ENCODE peak calls at places on chromosomes 5 and 9, in seven cellular contexts. L, W, R, C, O, G and J are unnamed samples.
A peak's percentile ranks its signal among the peaks of the same experiment; 100 is the strongest.

GRCh38 chr5:71757590-71758543 is 38.8 kb downstream of the CARTPT start:
- DNase-seq in L (peak; percentile 12), W (peak; percentile 40), R (peak; percentile 68), C (no peak), O (peak; percentile 73), G (peak; percentile 58), J (peak; percentile 70)

GRCh38 chr9:126684965-126685465 is 71.3 kb downstream of the LMX1B start:
- DNase-seq in L (no peak), W (no peak), R (no peak), C (no peak), O (no peak), G (no peak), J (no peak)

GRCh38 chr9:133122935-133123611 is 2.0 kb upstream of the RALGDS start:
- DNase-seq in L (no peak), W (no peak), R (peak; percentile 72), C (no peak), O (no peak), G (no peak), J (peak; percentile 48)

GRCh38 chr5:68368686-68369359 is 153.3 kb downstream of the PIK3R1 start:
- DNase-seq in L (no peak), W (no peak), R (no peak), C (peak; percentile 42), O (no peak), G (no peak), J (no peak)

GRCh38 chr5:134111741-134112647 is 2.5 kb upstream of the TCF7 start:
- DNase-seq in L (no peak), W (no peak), R (no peak), C (no peak), O (no peak), G (no peak), J (no peak)

GRCh38 chr9:92639791-92640271 is 30.1 kb downstream of the IPPK start:
- DNase-seq in L (no peak), W (no peak), R (peak; percentile 13), C (peak; percentile 83), O (peak; percentile 14), G (no peak), J (no peak)

GRCh38 chr9:85038061-85038460 is 368.5 kb downstream of the NTRK2 start:
- DNase-seq in L (no peak), W (no peak), R (no peak), C (peak; percentile 26), O (no peak), G (no peak), J (no peak)

GRCh38 chr5:180467028-180467427 is 27.2 kb upstream of the CNOT6 start:
- DNase-seq in L (no peak), W (peak; percentile 83), R (no peak), C (no peak), O (peak; percentile 70), G (no peak), J (no peak)

GRCh38 chr9:113309204-113309813 is 6.1 kb upstream of the RNF183 start:
- DNase-seq in L (no peak), W (peak; percentile 31), R (no peak), C (no peak), O (peak; percentile 28), G (peak; percentile 19), J (no peak)

GRCh38 chr9:93036887-93037475 is 21.5 kb upstream of the SUSD3 start:
- DNase-seq in L (no peak), W (no peak), R (no peak), C (no peak), O (no peak), G (no peak), J (no peak)

GRCh38 chr9:31730398-31730797 is 654.0 kb upstream of the ACO1 start:
- DNase-seq in L (no peak), W (no peak), R (no peak), C (no peak), O (no peak), G (no peak), J (no peak)

GRCh38 chr9:134550584-134550983 is 91.0 kb upstream of the COL5A1 start:
- DNase-seq in L (no peak), W (no peak), R (no peak), C (no peak), O (no peak), G (no peak), J (no peak)

GRCh38 chr5:143140492-143141231 is 262.8 kb downstream of the NR3C1 start:
- DNase-seq in L (no peak), W (no peak), R (no peak), C (no peak), O (peak; percentile 84), G (no peak), J (no peak)

GRCh38 chr9:7336356-7337075 is 463.1 kb downstream of the DMAC1 start:
- DNase-seq in L (no peak), W (no peak), R (no peak), C (no peak), O (no peak), G (peak; percentile 16), J (no peak)

GRCh38 chr9:127873223-127873691 is 4.2 kb downstream of the AK1 start:
- DNase-seq in L (no peak), W (no peak), R (no peak), C (no peak), O (no peak), G (no peak), J (no peak)

DNA sequence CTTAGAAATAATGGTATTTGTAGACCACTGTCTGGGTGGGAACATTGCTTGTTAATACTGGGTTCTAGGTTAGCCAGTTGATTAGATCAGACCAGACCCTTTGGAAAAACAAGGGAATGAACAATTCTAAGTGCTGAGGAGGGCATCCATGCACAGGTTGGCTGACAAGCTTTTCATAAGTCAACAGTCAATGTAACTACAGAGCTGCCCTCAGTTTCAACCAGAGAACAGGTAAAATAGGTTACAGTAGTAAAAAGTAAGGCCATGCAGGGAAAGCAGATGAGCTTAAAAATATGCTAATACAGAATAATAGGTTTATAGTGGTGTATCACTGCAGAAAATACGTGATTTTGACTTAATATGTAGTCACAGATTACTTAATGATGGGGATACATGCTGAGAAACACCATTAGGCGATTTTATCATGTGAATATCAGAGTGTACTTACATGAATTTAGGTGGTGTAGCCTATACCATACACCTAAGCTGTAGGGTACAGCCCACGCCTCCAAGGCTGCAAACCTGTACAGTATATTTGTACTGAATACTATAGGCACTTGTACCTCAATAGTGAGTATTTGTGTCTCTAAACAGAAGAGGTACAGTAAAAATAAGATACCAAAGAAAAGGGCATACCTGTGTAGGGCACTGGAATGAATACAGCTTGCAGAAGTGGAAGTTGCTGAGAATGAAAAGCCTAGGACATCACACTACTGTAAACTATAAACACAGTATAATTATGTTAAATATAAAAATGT is 6.1 kb upstream of the FGF18 start:
- DNase-seq in L (no peak), W (no peak), R (no peak), C (no peak), O (no peak), G (no peak), J (no peak)
- H3K9me3 ChIP-seq in L (no peaks in the 10 kb centered on the region), W (no peaks in the 10 kb centered on the region), R (no peaks in the 10 kb centered on the region), C (no peaks in the 10 kb centered on the region), O (no peaks in the 10 kb centered on the region), G (no peaks in the 10 kb centered on the region), J (no peaks in the 10 kb centered on the region)

DNA sequence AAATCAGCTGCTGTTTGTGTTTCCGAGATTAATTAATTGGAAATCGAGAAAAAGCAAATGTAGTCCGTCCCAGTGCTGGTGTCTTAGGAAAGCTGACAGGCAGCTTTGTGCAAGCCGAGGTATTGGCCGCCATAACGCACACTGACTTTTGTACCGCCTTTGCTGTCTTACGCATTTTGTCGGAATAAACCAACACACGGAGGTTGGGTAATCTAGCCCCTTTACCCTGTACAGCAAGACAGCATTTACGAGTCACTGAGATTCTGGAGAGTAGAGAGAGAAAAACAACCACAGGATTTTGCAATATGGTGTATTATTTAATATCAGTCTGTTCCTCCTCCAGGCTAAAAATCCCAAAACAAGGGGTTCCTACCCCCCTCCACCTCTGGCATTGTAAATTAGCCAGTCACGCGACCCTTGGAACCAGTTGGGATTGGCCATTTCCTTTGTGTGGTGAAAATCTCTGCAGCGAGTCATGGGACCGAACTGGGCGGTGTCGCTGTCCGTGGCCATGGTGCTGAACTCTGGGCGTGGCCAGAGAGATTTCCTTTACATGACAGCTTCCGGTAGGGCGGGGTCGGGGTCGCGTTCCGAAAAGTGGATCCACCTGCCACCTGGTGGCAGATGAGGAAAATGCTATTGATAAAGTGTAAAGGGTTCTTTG is 10.3 kb upstream of the PCDHB1 start:
- DNase-seq in L (no peak), W (peak; percentile 89), R (peak; percentile 89), C (peak; percentile 94), O (peak; percentile 86), G (peak; percentile 94), J (peak; percentile 97)
- TF ChIP-seq POLR2A in L (no peak), W (peak; percentile 55), R (no peak), C (no peak), O (no peak), G (peak; percentile 24), J (peak; percentile 18)

GRCh38 chr9:131733601-131734061 is 6.2 kb downstream of the RAPGEF1 start:
- DNase-seq in L (no peak), W (peak; percentile 86), R (no peak), C (no peak), O (peak; percentile 35), G (no peak), J (peak; percentile 71)

GRCh38 chr9:131734165-131734610 is 5.7 kb downstream of the RAPGEF1 start:
- DNase-seq in L (no peak), W (no peak), R (no peak), C (no peak), O (peak; percentile 82), G (no peak), J (peak; percentile 55)

GRCh38 chr9:131732636-131733340 is 7.1 kb downstream of the RAPGEF1 start:
- DNase-seq in L (no peak), W (no peak), R (no peak), C (no peak), O (no peak), G (no peak), J (no peak)

GRCh38 chr9:131731237-131731995 is 8.5 kb downstream of the RAPGEF1 start:
- DNase-seq in L (no peak), W (no peak), R (no peak), C (no peak), O (no peak), G (no peak), J (no peak)

DNA sequence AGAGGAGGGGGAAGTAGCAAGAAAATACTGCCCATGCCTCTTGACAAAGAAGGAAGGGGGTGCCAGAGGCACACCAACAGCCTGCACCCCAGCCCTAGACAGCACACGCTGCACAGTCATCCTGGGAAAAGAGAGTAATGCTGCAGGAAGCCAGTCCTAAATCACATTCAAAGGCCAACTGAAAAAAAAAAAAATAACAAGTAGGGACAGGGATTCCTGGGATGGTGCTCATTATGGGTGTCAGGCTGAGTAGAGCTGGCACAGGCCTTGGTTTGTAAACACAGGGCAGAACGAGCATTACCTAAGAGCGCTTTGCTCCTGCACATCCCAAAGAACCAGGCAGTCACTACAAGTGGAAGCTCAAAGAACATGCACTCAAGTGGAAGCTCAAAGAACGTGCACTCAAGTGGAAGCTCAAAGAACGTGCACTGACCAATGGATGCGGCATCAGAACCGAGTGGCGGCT is 7.8 kb downstream of the RAPGEF1 start:
- DNase-seq in L (no peak), W (no peak), R (no peak), C (no peak), O (no peak), G (no peak), J (no peak)
- H3K4me3 ChIP-seq in L (peak overlapping the region; percentile 72), W (no peak overlapping the region), R (no peak overlapping the region), C (no peak overlapping the region), O (no peak overlapping the region), G (no peak overlapping the region), J (no peak overlapping the region)

DNA sequence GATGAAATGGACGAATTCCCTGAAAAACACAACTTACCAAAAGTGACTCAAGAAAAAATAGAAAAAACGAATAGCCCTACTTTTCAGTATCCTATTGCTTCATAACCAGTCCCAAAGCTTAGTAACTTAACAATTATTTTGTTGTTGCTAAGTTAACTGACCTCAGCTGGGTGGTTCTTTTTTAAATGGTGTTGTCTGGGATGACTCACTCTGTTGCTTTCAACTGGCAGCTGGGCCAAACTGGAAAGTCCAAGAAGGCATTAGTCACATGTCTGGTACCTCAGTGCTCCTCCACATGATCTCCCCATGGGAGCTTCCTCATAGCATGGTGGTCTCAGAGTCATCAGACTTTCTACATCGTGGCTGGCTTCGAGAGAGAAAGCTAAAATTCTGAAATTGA is 47.8 kb upstream of the ADAMTS2 start:
- DNase-seq in L (no peak), W (no peak), R (no peak), C (peak; percentile 31), O (peak; percentile 1), G (no peak), J (no peak)
- H3K9me3 ChIP-seq in L (peaks cover 1% of the 10 kb centered on the region), W (peaks cover 10% of the 10 kb centered on the region), R (no peaks in the 10 kb centered on the region), C (peaks cover 47% of the 10 kb centered on the region), O (peaks cover 42% of the 10 kb centered on the region), G (peaks cover 61% of the 10 kb centered on the region), J (peaks cover 39% of the 10 kb centered on the region)